ENCODE peak calls at places on chromosome 20, in six cellular contexts. One of them, this sample, is unnamed. For H3K4me1, the result is how much of the 10 kb centered on the place peaks cover.

GRCh38 chr20:6705920-6706500 is 61.5 kb upstream of the BMP2 start:
- DNase-seq in neuronal stem cell: no peak
- DNase-seq in neural progenitor cell: no peak
- DNase-seq in endothelial cell of umbilical vein: no peak
- DNase-seq in lung: no peak
- DNase-seq in stomach: no peak
- DNase-seq in this sample: peak

GRCh38 chr20:54122189-54122588 is 51.6 kb downstream of the CYP24A1 start:
- DNase-seq in endothelial cell of umbilical vein: no peak
- DNase-seq in neuronal stem cell: no peak
- DNase-seq in lung: no peak
- DNase-seq in stomach: no peak
- DNase-seq in neural progenitor cell: no peak
- DNase-seq in this sample: peak

GRCh38 chr20:58752565-58752964 is 60.0 kb downstream of the NPEPL1 start:
- DNase-seq in neural progenitor cell: no peak
- DNase-seq in endothelial cell of umbilical vein: no peak
- DNase-seq in neuronal stem cell: no peak
- DNase-seq in stomach: peak
- DNase-seq in lung: peak
- DNase-seq in this sample: no peak

GRCh38 chr20:21559305-21559704 is 45.4 kb upstream of the NKX2-2 start:
- DNase-seq in lung: no peak
- DNase-seq in stomach: no peak
- DNase-seq in neural progenitor cell: no peak
- DNase-seq in neuronal stem cell: no peak
- DNase-seq in endothelial cell of umbilical vein: no peak
- DNase-seq in this sample: no peak

GRCh38 chr20:4869290-4870193 is 131.8 kb downstream of the SLC23A2 start:
- DNase-seq in endothelial cell of umbilical vein: no peak
- DNase-seq in neural progenitor cell: no peak
- DNase-seq in lung: no peak
- DNase-seq in stomach: no peak
- DNase-seq in neuronal stem cell: no peak
- DNase-seq in this sample: no peak

GRCh38 chr20:43988867-43989266 is 74.2 kb downstream of the TOX2 start:
- DNase-seq in neural progenitor cell: no peak
- DNase-seq in stomach: no peak
- DNase-seq in lung: no peak
- DNase-seq in neuronal stem cell: no peak
- DNase-seq in endothelial cell of umbilical vein: no peak
- DNase-seq in this sample: no peak

GRCh38 chr20:17807670-17808069 is 107.9 kb downstream of the BANF2 start:
- DNase-seq in stomach: no peak
- DNase-seq in neural progenitor cell: no peak
- DNase-seq in neuronal stem cell: no peak
- DNase-seq in endothelial cell of umbilical vein: no peak
- DNase-seq in lung: no peak
- DNase-seq in this sample: no peak

GRCh38 chr20:35601021-35601973 is 14.3 kb upstream of the SPAG4 start:
- DNase-seq in endothelial cell of umbilical vein: peak
- DNase-seq in neuronal stem cell: peak
- DNase-seq in stomach: peak
- DNase-seq in neural progenitor cell: peak
- DNase-seq in lung: peak
- DNase-seq in this sample: no peak

GRCh38 chr20:25465398-25465797 is 57.9 kb downstream of the GINS1 start:
- DNase-seq in endothelial cell of umbilical vein: no peak
- DNase-seq in neuronal stem cell: no peak
- DNase-seq in lung: no peak
- DNase-seq in neural progenitor cell: no peak
- DNase-seq in stomach: no peak
- DNase-seq in this sample: no peak

GRCh38 chr20:51860015-51860882 is 57.9 kb upstream of the SALL4 start:
- DNase-seq in stomach: no peak
- DNase-seq in neuronal stem cell: no peak
- DNase-seq in lung: no peak
- DNase-seq in endothelial cell of umbilical vein: peak
- DNase-seq in neural progenitor cell: no peak
- DNase-seq in this sample: peak

GRCh38 chr20:64064145-64064698 is 1.2 kb downstream of the TCEA2 start:
- DNase-seq in neuronal stem cell: no peak
- DNase-seq in lung: no peak
- DNase-seq in endothelial cell of umbilical vein: no peak
- DNase-seq in neural progenitor cell: no peak
- DNase-seq in stomach: peak
- DNase-seq in this sample: no peak

GRCh38 chr20:60144428-60144827 is 186.2 kb downstream of the CDH26 start:
- DNase-seq in lung: no peak
- DNase-seq in stomach: no peak
- DNase-seq in neuronal stem cell: no peak
- DNase-seq in endothelial cell of umbilical vein: no peak
- DNase-seq in neural progenitor cell: no peak
- DNase-seq in this sample: no peak

GRCh38 chr20:24139846-24140245 is 151.3 kb upstream of the GGTLC1 start:
- DNase-seq in neuronal stem cell: no peak
- DNase-seq in endothelial cell of umbilical vein: no peak
- DNase-seq in stomach: no peak
- DNase-seq in neural progenitor cell: no peak
- DNase-seq in lung: no peak
- DNase-seq in this sample: no peak

GRCh38 chr20:6381887-6382286 is 259.1 kb upstream of the FERMT1 start:
- DNase-seq in lung: no peak
- DNase-seq in endothelial cell of umbilical vein: peak
- DNase-seq in neural progenitor cell: peak
- DNase-seq in stomach: no peak
- DNase-seq in neuronal stem cell: peak
- DNase-seq in this sample: peak

GRCh38 chr20:13231031-13231752 is 10.1 kb downstream of the ISM1 start:
- DNase-seq in stomach: no peak
- DNase-seq in neuronal stem cell: no peak
- DNase-seq in endothelial cell of umbilical vein: no peak
- DNase-seq in lung: no peak
- DNase-seq in neural progenitor cell: no peak
- DNase-seq in this sample: peak

GRCh38 chr20:21183722-21184121 is 57.8 kb downstream of the KIZ start:
- DNase-seq in neuronal stem cell: no peak
- DNase-seq in neural progenitor cell: no peak
- DNase-seq in lung: no peak
- DNase-seq in stomach: no peak
- DNase-seq in endothelial cell of umbilical vein: no peak
- DNase-seq in this sample: peak

GRCh38 chr20:59652381-59652780 is 48.0 kb downstream of the PHACTR3 start:
- DNase-seq in stomach: no peak
- DNase-seq in neural progenitor cell: no peak
- DNase-seq in endothelial cell of umbilical vein: no peak
- DNase-seq in lung: no peak
- DNase-seq in neuronal stem cell: no peak
- DNase-seq in this sample: no peak

GRCh38 chr20:48319943-48320584 is 507.7 kb downstream of the PREX1 start:
- DNase-seq in neural progenitor cell: no peak
- DNase-seq in neuronal stem cell: no peak
- DNase-seq in endothelial cell of umbilical vein: no peak
- DNase-seq in lung: no peak
- DNase-seq in stomach: no peak
- DNase-seq in this sample: no peak

GRCh38 chr20:40156600-40157307 is 532.3 kb downstream of the MAFB start:
- DNase-seq in neuronal stem cell: no peak
- DNase-seq in lung: no peak
- DNase-seq in stomach: no peak
- DNase-seq in endothelial cell of umbilical vein: no peak
- DNase-seq in neural progenitor cell: no peak
- DNase-seq in this sample: no peak

GRCh38 chr20:584375-585301 is 25.5 kb downstream of the TCF15 start:
- DNase-seq in endothelial cell of umbilical vein: no peak
- DNase-seq in neuronal stem cell: no peak
- DNase-seq in stomach: no peak
- DNase-seq in neural progenitor cell: no peak
- DNase-seq in lung: no peak
- DNase-seq in this sample: no peak

GRCh38 chr20:61271273-61272221 is 19.5 kb downstream of the CDH4 start:
- DNase-seq in endothelial cell of umbilical vein: no peak
- DNase-seq in neural progenitor cell: peak
- DNase-seq in stomach: no peak
- DNase-seq in lung: no peak
- DNase-seq in neuronal stem cell: no peak
- DNase-seq in this sample: no peak

GRCh38 chr20:41694796-41695195 is 76.6 kb upstream of the CHD6 start:
- DNase-seq in endothelial cell of umbilical vein: no peak
- DNase-seq in stomach: no peak
- DNase-seq in neural progenitor cell: no peak
- DNase-seq in neuronal stem cell: no peak
- DNase-seq in lung: no peak
- DNase-seq in this sample: no peak

GRCh38 chr20:61310954-61311353 is 58.9 kb downstream of the CDH4 start:
- DNase-seq in stomach: no peak
- DNase-seq in neural progenitor cell: no peak
- DNase-seq in lung: no peak
- DNase-seq in neuronal stem cell: no peak
- DNase-seq in endothelial cell of umbilical vein: no peak
- DNase-seq in this sample: peak

GRCh38 chr20:24102290-24102689 is 113.7 kb upstream of the GGTLC1 start:
- DNase-seq in stomach: no peak
- DNase-seq in neural progenitor cell: peak
- DNase-seq in neuronal stem cell: no peak
- DNase-seq in lung: no peak
- DNase-seq in endothelial cell of umbilical vein: no peak
- DNase-seq in this sample: no peak

GRCh38 chr20:34527016-34527415 is 10.8 kb downstream of the DYNLRB1 start:
- DNase-seq in stomach: no peak
- DNase-seq in neural progenitor cell: no peak
- DNase-seq in endothelial cell of umbilical vein: no peak
- DNase-seq in neuronal stem cell: no peak
- DNase-seq in lung: no peak
- DNase-seq in this sample: no peak
- H3K4me1 ChIP-seq in stomach: half or more
- H3K4me1 ChIP-seq in neural progenitor cell: under half
- H3K4me1 ChIP-seq in endothelial cell of umbilical vein: under half
- H3K4me1 ChIP-seq in neuronal stem cell: under half
- H3K4me1 ChIP-seq in lung: under half
- H3K4me1 ChIP-seq in this sample: under half

GRCh38 chr20:3221398-3222226 is 12.3 kb downstream of the ITPA start:
- DNase-seq in lung: no peak
- DNase-seq in neural progenitor cell: no peak
- DNase-seq in neuronal stem cell: no peak
- DNase-seq in endothelial cell of umbilical vein: no peak
- DNase-seq in stomach: peak
- DNase-seq in this sample: peak
- H3K4me1 ChIP-seq in lung: under half
- H3K4me1 ChIP-seq in neural progenitor cell: under half
- H3K4me1 ChIP-seq in neuronal stem cell: under half
- H3K4me1 ChIP-seq in endothelial cell of umbilical vein: under half
- H3K4me1 ChIP-seq in stomach: under half
- H3K4me1 ChIP-seq in this sample: under half

GRCh38 chr20:38863024-38863851 is 57.7 kb downstream of the PPP1R16B start:
- DNase-seq in neural progenitor cell: no peak
- DNase-seq in endothelial cell of umbilical vein: no peak
- DNase-seq in lung: no peak
- DNase-seq in neuronal stem cell: no peak
- DNase-seq in stomach: no peak
- DNase-seq in this sample: no peak

GRCh38 chr20:38867062-38867359 is 59.2 kb upstream of the FAM83D start:
- DNase-seq in neural progenitor cell: no peak
- DNase-seq in stomach: no peak
- DNase-seq in neuronal stem cell: no peak
- DNase-seq in lung: no peak
- DNase-seq in endothelial cell of umbilical vein: no peak
- DNase-seq in this sample: no peak

GRCh38 chr20:38862226-38862625 is 56.7 kb downstream of the PPP1R16B start:
- DNase-seq in stomach: no peak
- DNase-seq in endothelial cell of umbilical vein: no peak
- DNase-seq in neuronal stem cell: no peak
- DNase-seq in neural progenitor cell: no peak
- DNase-seq in lung: no peak
- DNase-seq in this sample: no peak

GRCh38 chr20:38864662-38865061 is 59.2 kb downstream of the PPP1R16B start:
- DNase-seq in endothelial cell of umbilical vein: no peak
- DNase-seq in neuronal stem cell: no peak
- DNase-seq in lung: no peak
- DNase-seq in stomach: no peak
- DNase-seq in neural progenitor cell: no peak
- DNase-seq in this sample: no peak

DNA sequence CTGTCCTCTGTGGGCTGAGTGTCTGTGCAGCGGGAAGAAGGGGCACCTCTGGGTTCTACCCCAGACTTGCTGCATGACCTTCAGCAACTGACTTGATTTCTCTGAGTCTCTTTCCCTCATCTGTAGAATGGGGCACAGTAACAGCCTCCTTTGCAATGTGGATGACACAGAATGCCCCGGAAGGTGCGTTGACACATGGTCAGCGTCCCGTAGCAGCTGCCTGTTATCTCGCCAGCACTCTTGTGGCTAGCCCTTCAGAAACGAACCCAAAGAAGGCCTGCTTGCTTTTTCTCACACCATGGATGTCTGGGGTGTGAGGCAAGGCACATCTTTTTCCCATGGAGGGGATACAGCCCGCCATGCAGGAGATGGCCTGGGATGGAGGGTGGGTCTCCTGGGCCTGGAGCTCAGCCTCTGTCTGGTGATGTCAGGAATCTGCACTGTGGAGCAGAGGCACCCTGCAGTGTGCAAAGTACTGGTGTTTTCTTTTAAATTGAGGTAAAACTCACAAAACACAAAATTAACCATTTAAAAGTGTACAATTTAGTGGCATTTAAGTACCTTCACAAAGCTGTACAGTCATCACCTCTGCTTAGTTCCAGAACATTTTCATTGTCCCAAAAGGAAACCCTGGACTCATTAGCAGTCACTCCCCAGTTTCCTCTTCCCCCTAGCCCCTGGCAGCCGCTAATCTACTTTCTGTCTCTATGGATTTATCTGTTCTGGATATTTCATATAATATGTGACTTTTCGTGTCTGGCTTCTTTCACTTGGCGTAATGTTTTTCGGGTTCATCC is 59.8 kb upstream of the FAM83D start:
- DNase-seq in neuronal stem cell: no peak
- DNase-seq in lung: no peak
- DNase-seq in neural progenitor cell: no peak
- DNase-seq in stomach: no peak
- DNase-seq in endothelial cell of umbilical vein: peak
- DNase-seq in this sample: no peak
- H3K4me1 ChIP-seq in neuronal stem cell: under half
- H3K4me1 ChIP-seq in lung: under half
- H3K4me1 ChIP-seq in neural progenitor cell: under half
- H3K4me1 ChIP-seq in stomach: under half
- H3K4me1 ChIP-seq in endothelial cell of umbilical vein: under half
- H3K4me1 ChIP-seq in this sample: under half

GRCh38 chr20:62730481-62730880 is 21.8 kb downstream of the NTSR1 start:
- DNase-seq in stomach: no peak
- DNase-seq in endothelial cell of umbilical vein: no peak
- DNase-seq in neural progenitor cell: no peak
- DNase-seq in neuronal stem cell: no peak
- DNase-seq in lung: no peak
- DNase-seq in this sample: no peak
- H3K4me1 ChIP-seq in stomach: under half
- H3K4me1 ChIP-seq in endothelial cell of umbilical vein: under half
- H3K4me1 ChIP-seq in neural progenitor cell: under half
- H3K4me1 ChIP-seq in neuronal stem cell: under half
- H3K4me1 ChIP-seq in lung: under half
- H3K4me1 ChIP-seq in this sample: under half

This sample was measured in foreskin keratinocyte.